ENCODE peak calls at places on chromosomes 11 and 22, in four cellular contexts. Y, F, S and P are unnamed samples.

GRCh38 chr22:33819743-33820142 is 100.5 kb downstream of the LARGE1 start:
- DNase-seq in Y (no peak), S (no peak), F (no peak), P (no peak)

GRCh38 chr22:42793848-42794405 is 63.1 kb downstream of the ARFGAP3 start:
- DNase-seq in F (no peak), Y (no peak), S (no peak), P (no peak)

GRCh38 chr22:26718905-26719304 is 61.5 kb downstream of the MIAT start:
- DNase-seq in Y (no peak), F (no peak), S (no peak), P (peak)

GRCh38 chr11:21707116-21707769 is 485.6 kb upstream of the ANO5 start:
- DNase-seq in S (no peak), F (no peak), Y (no peak), P (no peak)

GRCh38 chr22:23072911-23073491 is 2.7 kb downstream of the GNAZ start:
- DNase-seq in F (no peak), Y (no peak), S (no peak), P (peak)

GRCh38 chr11:113549611-113550061 is 74.4 kb upstream of the DRD2 start:
- DNase-seq in F (no peak), S (no peak), Y (no peak), P (peak)

GRCh38 chr11:44096360-44097188 is 1.1 kb downstream of the EXT2 start:
- DNase-seq in S (no peak), F (no peak), Y (no peak), P (peak)

GRCh38 chr11:59765068-59765770 is 10.0 kb downstream of the STX3 start:
- DNase-seq in Y (no peak), F (no peak), S (no peak), P (no peak)

GRCh38 chr11:45045692-45046471 is 95.2 kb upstream of the TP53I11 start:
- DNase-seq in Y (peak), F (no peak), S (no peak), P (peak)

GRCh38 chr11:77801477-77801876 is 19.0 kb downstream of the RSF1 start:
- DNase-seq in Y (no peak), F (no peak), S (no peak), P (no peak)

GRCh38 chr22:33204408-33204807 is 146.2 kb upstream of the SYN3 start:
- DNase-seq in Y (no peak), F (no peak), S (no peak), P (no peak)

GRCh38 chr11:3091081-3091845 is 34.0 kb upstream of the CARS1 start:
- DNase-seq in S (no peak), F (no peak), Y (no peak), P (no peak)

GRCh38 chr11:46918087-46918751 is at the start of gene LRP4:
- DNase-seq in S (peak), F (no peak), Y (peak), P (no peak)

GRCh38 chr11:73386026-73386425 is 9.8 kb downstream of the RELT start:
- DNase-seq in Y (no peak), S (no peak), F (no peak), P (no peak)

GRCh38 chr11:26193714-26194373 is 138.1 kb upstream of the ANO3 start:
- DNase-seq in F (no peak), Y (no peak), S (no peak), P (no peak)